ENCODE peak calls at places on chromosomes 11 and 22, in six cellular contexts. A is neural progenitor cell, Q is H9, W is neuronal stem cell, Y is colonic mucosa, P is fibroblast of lung. D is an unnamed sample.

GRCh38 chr11:124543554-124543953 is at the start of gene OR8B12:
- DNase-seq in A (no peak), Q (no peak), W (no peak), Y (no peak), P (no peak), D (no peak)

GRCh38 chr11:19597876-19598275 is 114.8 kb upstream of the NAV2 start:
- DNase-seq in A (no peak), Q (peak), W (no peak), Y (no peak), P (peak), D (peak)

GRCh38 chr11:124583827-124584226 is 14.0 kb downstream of the OR8A1 start:
- DNase-seq in A (no peak), Q (no peak), W (no peak), Y (no peak), P (no peak), D (no peak)

GRCh38 chr11:69383946-69384547 is 90.1 kb downstream of the MYEOV start:
- DNase-seq in A (no peak), Q (no peak), W (no peak), Y (no peak), P (no peak), D (peak)

GRCh38 chr11:117722074-117722473 is 74.9 kb downstream of the DSCAML1 start:
- DNase-seq in A (no peak), Q (no peak), W (no peak), Y (no peak), P (no peak), D (no peak)

GRCh38 chr11:92224394-92225205 is at the start of gene FAT3:
- DNase-seq in A (peak), Q (peak), W (peak), Y (peak), P (peak), D (peak)

GRCh38 chr11:119975561-119976152 is 162.3 kb downstream of the TRIM29 start:
- DNase-seq in A (peak), Q (peak), W (peak), Y (no peak), P (no peak), D (peak)

GRCh38 chr22:46735747-46736608 is 2.1 kb downstream of the CERK start:
- DNase-seq in A (peak), Q (peak), W (no peak), Y (no peak), P (no peak), D (peak)

GRCh38 chr11:697028-697491 is 1.4 kb downstream of the TMEM80 start:
- DNase-seq in A (no peak), Q (no peak), W (no peak), Y (no peak), P (peak), D (no peak)

GRCh38 chr11:33377100-33377851 is 120.1 kb downstream of the HIPK3 start:
- DNase-seq in A (peak), Q (no peak), W (peak), Y (no peak), P (no peak), D (no peak)

GRCh38 chr11:128830836-128831780 is 36.0 kb downstream of the KCNJ1 start:
- DNase-seq in A (peak), Q (peak), W (peak), Y (peak), P (peak), D (peak)

GRCh38 chr11:77370217-77370616 is 68.7 kb upstream of the GDPD4 start:
- DNase-seq in A (no peak), Q (no peak), W (no peak), Y (no peak), P (no peak), D (no peak)

GRCh38 chr11:77698896-77699295 is 61.3 kb upstream of the CLNS1A start:
- DNase-seq in A (no peak), Q (no peak), W (no peak), Y (no peak), P (no peak), D (no peak)

GRCh38 chr11:105793092-105793491 is 183.2 kb downstream of the GRIA4 start:
- DNase-seq in A (no peak), Q (no peak), W (no peak), Y (no peak), P (no peak), D (no peak)

GRCh38 chr22:17132112-17132511 is 11.0 kb upstream of the TMEM121B start:
- DNase-seq in A (no peak), Q (no peak), W (no peak), Y (no peak), P (no peak), D (no peak)

GRCh38 chr11:47378011-47378835 is at the start of gene SPI1:
- DNase-seq in A (no peak), Q (no peak), W (no peak), Y (peak), P (no peak), D (no peak)

GRCh38 chr11:59551651-59552521 is 40.5 kb downstream of the OR4D9 start:
- DNase-seq in A (peak), Q (peak), W (peak), Y (no peak), P (peak), D (peak)

GRCh38 chr11:91641153-91641552 is 583.5 kb upstream of the FAT3 start:
- DNase-seq in A (no peak), Q (no peak), W (no peak), Y (no peak), P (no peak), D (no peak)

GRCh38 chr11:35937751-35938150 is 6.1 kb upstream of the LDLRAD3 start:
- DNase-seq in A (no peak), Q (no peak), W (no peak), Y (no peak), P (no peak), D (no peak)

GRCh38 chr11:36509265-36509664 is 807 bp downstream of the TRAF6 start:
- DNase-seq in A (peak), Q (no peak), W (peak), Y (peak), P (peak), D (no peak)

GRCh38 chr11:36455658-36456111 is 54.4 kb downstream of the TRAF6 start:
- DNase-seq in A (peak), Q (no peak), W (peak), Y (no peak), P (peak), D (peak)

GRCh38 chr11:120335928-120336640 is at the start of gene ARHGEF12:
- DNase-seq in A (peak), Q (peak), W (peak), Y (peak), P (peak), D (peak)

GRCh38 chr11:118714816-118715215 is 35.4 kb upstream of the TREH start:
- DNase-seq in A (no peak), Q (no peak), W (no peak), Y (no peak), P (no peak), D (no peak)

GRCh38 chr11:68164437-68164836 is 43.2 kb upstream of the CHKA start:
- DNase-seq in A (no peak), Q (no peak), W (no peak), Y (no peak), P (peak), D (no peak)

GRCh38 chr11:92266821-92267220 is 42.2 kb downstream of the FAT3 start:
- DNase-seq in A (no peak), Q (no peak), W (no peak), Y (peak), P (no peak), D (no peak)

GRCh38 chr22:45226681-45227186 is 14.0 kb downstream of the KIAA0930 start:
- DNase-seq in A (no peak), Q (peak), W (no peak), Y (no peak), P (no peak), D (peak)

GRCh38 chr22:45861259-45861658 is 115.7 kb downstream of the WNT7B start:
- DNase-seq in A (no peak), Q (no peak), W (no peak), Y (no peak), P (no peak), D (no peak)

GRCh38 chr22:20430641-20431519 is 6.7 kb downstream of the SCARF2 start:
- DNase-seq in A (peak), Q (peak), W (peak), Y (peak), P (peak), D (peak)

GRCh38 chr11:43933608-43934358 is 8.7 kb upstream of the C11orf96 start:
- DNase-seq in A (peak), Q (no peak), W (no peak), Y (no peak), P (peak), D (no peak)
- H3K9ac ChIP-seq in A (no peak), Q (no peak), W (peak), Y (no peak), P (no peak), D (no peak)

DNA sequence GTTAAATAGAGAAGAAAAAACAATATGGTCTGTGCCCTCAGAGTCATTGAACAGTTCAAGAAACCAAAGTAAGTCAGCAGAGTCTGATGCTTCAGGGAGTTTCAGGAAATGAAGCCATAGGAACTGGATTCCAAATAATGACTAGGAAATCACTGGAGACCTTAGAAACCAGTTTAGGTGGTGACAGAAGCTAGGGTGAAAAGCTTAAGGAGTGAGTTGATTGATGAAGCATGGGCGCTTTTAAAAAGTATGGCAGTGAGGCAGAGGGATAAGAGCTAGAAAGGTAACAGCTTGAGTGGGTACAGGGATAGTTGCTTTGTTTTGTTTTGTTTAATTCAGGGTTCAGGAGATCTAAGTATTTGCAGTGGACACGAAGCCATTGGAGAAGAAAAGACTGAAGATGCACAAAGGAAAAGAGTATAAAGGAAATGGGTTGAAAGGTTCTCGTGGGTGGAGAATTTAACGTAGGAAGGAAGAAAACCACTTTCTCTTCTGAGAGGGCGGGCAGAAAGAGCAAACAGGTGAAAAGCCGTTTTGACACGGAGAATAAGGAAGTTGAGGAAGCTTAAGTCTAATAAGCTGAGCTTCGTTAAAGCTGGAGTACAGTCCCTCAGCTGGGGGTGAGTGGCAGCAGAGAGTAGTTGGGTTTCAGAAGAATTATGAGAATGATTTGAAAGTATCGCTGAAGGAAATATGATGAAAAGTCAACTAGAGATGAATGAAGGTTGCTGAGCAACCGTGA is 14.8 kb downstream of the SGSM3 start:
- DNase-seq in A (no peak), Q (no peak), W (no peak), Y (no peak), P (no peak), D (no peak)
- H3K9ac ChIP-seq in A (no peak), Q (no peak), W (no peak), Y (no peak), P (no peak), D (no peak)

GRCh38 chr11:113651018-113651417 is 55.1 kb downstream of the TMPRSS5 start:
- DNase-seq in A (no peak), Q (no peak), W (no peak), Y (no peak), P (no peak), D (peak)

GRCh38 chr11:113647108-113647507 is 59.0 kb downstream of the TMPRSS5 start:
- DNase-seq in A (no peak), Q (no peak), W (no peak), Y (no peak), P (no peak), D (peak)

GRCh38 chr11:113645593-113646349 is 60.3 kb downstream of the TMPRSS5 start:
- DNase-seq in A (no peak), Q (no peak), W (no peak), Y (no peak), P (no peak), D (peak)

GRCh38 chr11:113649311-113649710 is 56.8 kb downstream of the TMPRSS5 start:
- DNase-seq in A (no peak), Q (no peak), W (no peak), Y (no peak), P (no peak), D (peak)

DNA sequence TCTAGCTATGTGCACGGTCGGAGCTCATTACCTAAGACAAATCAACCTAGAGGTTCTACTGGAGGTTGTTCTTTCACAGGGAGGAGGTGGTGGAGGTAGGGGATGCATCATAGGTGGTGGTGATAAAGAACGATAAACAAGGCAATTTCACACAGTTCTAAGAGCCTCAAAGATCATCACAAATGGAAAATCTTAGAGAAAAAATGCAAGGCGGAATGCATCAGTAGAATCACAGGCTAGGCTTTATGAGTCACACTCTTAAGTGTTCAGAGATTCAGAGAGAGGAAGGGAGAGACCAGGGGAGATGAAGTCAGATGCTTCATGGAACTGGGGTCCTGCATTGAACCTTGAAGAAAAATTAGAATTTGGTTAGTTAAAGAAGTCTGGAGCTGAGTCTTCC is 58.3 kb downstream of the TMPRSS5 start:
- DNase-seq in A (no peak), Q (no peak), W (no peak), Y (no peak), P (no peak), D (no peak)
- H3K9ac ChIP-seq in A (no peak), Q (no peak), W (no peak), Y (no peak), P (no peak), D (no peak)

GRCh38 chr22:22609271-22609670 is 35.1 kb upstream of the GGTLC2 start:
- DNase-seq in A (no peak), Q (no peak), W (no peak), Y (no peak), P (peak), D (no peak)

GRCh38 chr22:22618448-22618847 is 26.0 kb upstream of the GGTLC2 start:
- DNase-seq in A (no peak), Q (no peak), W (no peak), Y (no peak), P (no peak), D (no peak)

GRCh38 chr22:22612516-22612915 is 31.9 kb upstream of the GGTLC2 start:
- DNase-seq in A (no peak), Q (no peak), W (no peak), Y (no peak), P (no peak), D (no peak)

GRCh38 chr22:22616636-22617035 is 27.8 kb upstream of the GGTLC2 start:
- DNase-seq in A (no peak), Q (no peak), W (no peak), Y (no peak), P (no peak), D (no peak)

DNA sequence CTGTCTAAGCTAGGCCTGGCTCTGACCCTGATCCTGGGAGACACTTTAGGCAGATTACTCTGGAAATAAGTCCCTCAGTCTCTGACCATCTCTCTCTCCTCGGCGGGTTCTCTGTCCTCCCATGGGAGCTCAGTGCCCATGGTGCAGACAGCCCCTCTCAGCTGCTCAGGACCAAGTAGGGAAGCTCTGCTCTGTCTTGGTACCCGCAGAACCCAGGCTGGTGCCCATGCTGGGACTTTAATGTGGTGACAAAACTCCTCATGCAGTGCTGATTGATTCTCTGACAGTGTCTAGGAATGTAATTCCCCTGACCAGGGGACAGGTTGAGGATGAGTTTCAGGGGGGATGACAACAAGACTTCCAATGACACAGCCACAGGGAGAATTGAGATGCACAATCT is 30.3 kb upstream of the GGTLC2 start:
- DNase-seq in A (no peak), Q (no peak), W (no peak), Y (no peak), P (no peak), D (peak)
- H3K9ac ChIP-seq in A (no peak), Q (no peak), W (no peak), Y (no peak), P (no peak), D (no peak)

GRCh38 chr11:80860632-80861031 is 1419.8 kb upstream of the TENM4 start:
- DNase-seq in A (no peak), Q (no peak), W (no peak), Y (no peak), P (peak), D (no peak)
- H3K9ac ChIP-seq in A (no peak), Q (no peak), W (no peak), Y (no peak), P (no peak), D (no peak)

GRCh38 chr11:14905104-14906033 is 13.3 kb upstream of the CYP2R1 start:
- DNase-seq in A (peak), Q (peak), W (no peak), Y (peak), P (peak), D (peak)
- H3K9ac ChIP-seq in A (no peak), Q (no peak), W (peak), Y (peak), P (no peak), D (no peak)

GRCh38 chr11:28400236-28401100 is 292.3 kb downstream of the METTL15 start:
- DNase-seq in A (no peak), Q (no peak), W (no peak), Y (no peak), P (peak), D (no peak)
- H3K9ac ChIP-seq in A (no peak), Q (no peak), W (no peak), Y (no peak), P (no peak), D (no peak)

D was measured in endodermal cell.